ENCODE peak calls at places on chromosomes 1 and 21, in four cellular contexts. D, R, K and E are unnamed samples.
A peak's percentile ranks its signal among the peaks of the same experiment; 100 is the strongest.

GRCh38 chr1:210688482-210689233 is 360.0 kb downstream of the HHAT start:
- DNase-seq in D (no peak), R (no peak), K (no peak), E (no peak)

GRCh38 chr1:65281846-65282245 is 27.5 kb upstream of the DNAJC6 start:
- DNase-seq in D (no peak), R (no peak), K (no peak), E (no peak)

GRCh38 chr1:112990271-112990670 is 34.3 kb upstream of the SLC16A1 start:
- DNase-seq in D (no peak), R (no peak), K (no peak), E (no peak)

GRCh38 chr1:68615303-68615702 is 118.4 kb upstream of the DEPDC1 start:
- DNase-seq in D (no peak), R (no peak), K (no peak), E (no peak)

GRCh38 chr21:26153758-26154157 is 16.8 kb downstream of the APP start:
- DNase-seq in D (no peak), R (no peak), K (no peak), E (no peak)

GRCh38 chr1:152774875-152775274 is at the start of gene LCE1F:
- DNase-seq in D (no peak), R (no peak), K (no peak), E (no peak)

GRCh38 chr1:246921481-246921880 is 10.3 kb downstream of the AHCTF1 start:
- DNase-seq in D (no peak), R (no peak), K (no peak), E (no peak)

GRCh38 chr1:109249654-109250401 is 489 bp downstream of the CELSR2 start:
- DNase-seq in D (no peak), R (no peak), K (no peak), E (no peak)

GRCh38 chr1:46134660-46135331 is 2.4 kb upstream of the PIK3R3 start:
- DNase-seq in D (no peak), R (no peak), K (no peak), E (no peak)

GRCh38 chr21:42569732-42570301 is 56.2 kb downstream of the SLC37A1 start:
- DNase-seq in D (no peak), R (peak; percentile 33), K (no peak), E (no peak)

GRCh38 chr1:85282424-85282823 is 6.0 kb upstream of the BCL10 start:
- DNase-seq in D (no peak), R (no peak), K (no peak), E (no peak)

GRCh38 chr1:156838972-156839371 is 19.9 kb downstream of the INSRR start:
- DNase-seq in D (no peak), R (no peak), K (peak; percentile 67), E (peak; percentile 53)

GRCh38 chr1:224282140-224282539 is 47.8 kb downstream of the NVL start:
- DNase-seq in D (no peak), R (no peak), K (no peak), E (no peak)

GRCh38 chr1:3296326-3296725 is 158.1 kb upstream of the ARHGEF16 start:
- DNase-seq in D (no peak), R (no peak), K (no peak), E (no peak)

GRCh38 chr1:75502776-75503175 is 108.1 kb downstream of the SLC44A5 start:
- DNase-seq in D (no peak), R (no peak), K (no peak), E (no peak)

GRCh38 chr1:42313970-42314369 is 21.1 kb downstream of the FOXJ3 start:
- DNase-seq in D (no peak), R (no peak), K (no peak), E (no peak)

GRCh38 chr1:181623850-181624249 is 140.5 kb downstream of the CACNA1E start:
- DNase-seq in D (no peak), R (no peak), K (no peak), E (no peak)

GRCh38 chr21:26565105-26565504 is 8.0 kb downstream of the CYYR1 start:
- DNase-seq in D (no peak), R (no peak), K (no peak), E (no peak)

GRCh38 chr1:232227171-232227740 is 402.7 kb downstream of the SIPA1L2 start:
- DNase-seq in D (no peak), R (no peak), K (no peak), E (no peak)

GRCh38 chr1:206695751-206696150 is 11.0 kb downstream of the MAPKAPK2 start:
- DNase-seq in D (no peak), R (no peak), K (no peak), E (no peak)

GRCh38 chr1:113248494-113248893 is 141.8 kb upstream of the MAGI3 start:
- DNase-seq in D (no peak), R (no peak), K (no peak), E (no peak)

GRCh38 chr1:65813956-65814355 is 21.3 kb downstream of the PDE4B start:
- DNase-seq in D (no peak), R (no peak), K (no peak), E (no peak)

GRCh38 chr1:61230523-61230922 is 148.2 kb downstream of the NFIA start:
- DNase-seq in D (no peak), R (no peak), K (no peak), E (no peak)

GRCh38 chr21:44982558-44983244 is 42.9 kb downstream of the SLX9 start:
- DNase-seq in D (no peak), R (no peak), K (no peak), E (no peak)